ENCODE peak calls at places on chromosomes 13 and 19, in ten cellular contexts. One of them, this sample, is unnamed.
A peak's percentile ranks its signal among the peaks of the same experiment; 100 is the strongest.

GRCh38 chr13:90880790-90881189 is 466.7 kb upstream of the MIR17HG start:
- DNase-seq in adrenal gland: no peak
- DNase-seq in CD8-positive, alpha-beta T cell: no peak
- DNase-seq in epithelial cell of esophagus: no peak
- DNase-seq in stomach: no peak
- DNase-seq in lower leg skin: no peak
- DNase-seq in fibroblast of pulmonary artery: no peak
- DNase-seq in ascending aorta: no peak
- DNase-seq in HFF-Myc: no peak
- DNase-seq in heart left ventricle: no peak
- DNase-seq in this sample: no peak

GRCh38 chr13:44307844-44308243 is 65.8 kb upstream of the SERP2 start:
- DNase-seq in epithelial cell of esophagus: peak; percentile 44
- DNase-seq in CD8-positive, alpha-beta T cell: no peak
- DNase-seq in HFF-Myc: no peak
- DNase-seq in lower leg skin: no peak
- DNase-seq in stomach: peak; percentile 34
- DNase-seq in adrenal gland: no peak
- DNase-seq in fibroblast of pulmonary artery: no peak
- DNase-seq in heart left ventricle: no peak
- DNase-seq in ascending aorta: no peak
- DNase-seq in this sample: no peak

GRCh38 chr13:65497265-65497664 is 1732.9 kb downstream of the PCDH9 start:
- DNase-seq in epithelial cell of esophagus: peak; percentile 42
- DNase-seq in HFF-Myc: no peak
- DNase-seq in adrenal gland: no peak
- DNase-seq in lower leg skin: no peak
- DNase-seq in stomach: no peak
- DNase-seq in ascending aorta: no peak
- DNase-seq in fibroblast of pulmonary artery: peak; percentile 21
- DNase-seq in CD8-positive, alpha-beta T cell: no peak
- DNase-seq in heart left ventricle: no peak
- DNase-seq in this sample: no peak

GRCh38 chr19:1132625-1133383 is 29.0 kb downstream of the GPX4 start:
- DNase-seq in fibroblast of pulmonary artery: no peak
- DNase-seq in adrenal gland: peak; percentile 65
- DNase-seq in epithelial cell of esophagus: no peak
- DNase-seq in HFF-Myc: no peak
- DNase-seq in lower leg skin: no peak
- DNase-seq in ascending aorta: no peak
- DNase-seq in stomach: no peak
- DNase-seq in heart left ventricle: no peak
- DNase-seq in CD8-positive, alpha-beta T cell: peak; percentile 36
- DNase-seq in this sample: no peak

GRCh38 chr13:105462098-105462497 is 1073.4 kb downstream of the EFNB2 start:
- DNase-seq in CD8-positive, alpha-beta T cell: no peak
- DNase-seq in HFF-Myc: no peak
- DNase-seq in ascending aorta: no peak
- DNase-seq in epithelial cell of esophagus: peak; percentile 68
- DNase-seq in stomach: no peak
- DNase-seq in lower leg skin: no peak
- DNase-seq in heart left ventricle: no peak
- DNase-seq in fibroblast of pulmonary artery: no peak
- DNase-seq in adrenal gland: no peak
- DNase-seq in this sample: no peak

GRCh38 chr19:6260912-6261636 is 18.7 kb downstream of the MLLT1 start:
- DNase-seq in heart left ventricle: no peak
- DNase-seq in ascending aorta: no peak
- DNase-seq in adrenal gland: no peak
- DNase-seq in HFF-Myc: no peak
- DNase-seq in CD8-positive, alpha-beta T cell: peak; percentile 36
- DNase-seq in epithelial cell of esophagus: peak; percentile 35
- DNase-seq in stomach: peak; percentile 41
- DNase-seq in fibroblast of pulmonary artery: peak; percentile 30
- DNase-seq in lower leg skin: no peak
- DNase-seq in this sample: no peak

GRCh38 chr19:12952488-12953455 is 4.3 kb downstream of the GADD45GIP1 start:
- DNase-seq in stomach: no peak
- DNase-seq in CD8-positive, alpha-beta T cell: no peak
- DNase-seq in HFF-Myc: no peak
- DNase-seq in ascending aorta: no peak
- DNase-seq in fibroblast of pulmonary artery: peak; percentile 86
- DNase-seq in epithelial cell of esophagus: peak; percentile 59
- DNase-seq in lower leg skin: no peak
- DNase-seq in heart left ventricle: peak; percentile 61
- DNase-seq in adrenal gland: peak; percentile 64
- DNase-seq in this sample: no peak

GRCh38 chr13:42525035-42525504 is 48.9 kb upstream of the TNFSF11 start:
- DNase-seq in epithelial cell of esophagus: peak; percentile 71
- DNase-seq in heart left ventricle: no peak
- DNase-seq in CD8-positive, alpha-beta T cell: no peak
- DNase-seq in lower leg skin: no peak
- DNase-seq in HFF-Myc: peak; percentile 37
- DNase-seq in fibroblast of pulmonary artery: peak; percentile 79
- DNase-seq in adrenal gland: no peak
- DNase-seq in ascending aorta: no peak
- DNase-seq in stomach: no peak
- DNase-seq in this sample: no peak

GRCh38 chr13:110838867-110839538 is 75.9 kb downstream of the ANKRD10 start:
- DNase-seq in CD8-positive, alpha-beta T cell: no peak
- DNase-seq in adrenal gland: no peak
- DNase-seq in heart left ventricle: no peak
- DNase-seq in HFF-Myc: no peak
- DNase-seq in fibroblast of pulmonary artery: no peak
- DNase-seq in epithelial cell of esophagus: no peak
- DNase-seq in ascending aorta: no peak
- DNase-seq in stomach: no peak
- DNase-seq in lower leg skin: no peak
- DNase-seq in this sample: no peak

GRCh38 chr13:48708764-48709163 is 55.0 kb downstream of the CYSLTR2 start:
- DNase-seq in heart left ventricle: no peak
- DNase-seq in ascending aorta: no peak
- DNase-seq in stomach: no peak
- DNase-seq in lower leg skin: no peak
- DNase-seq in CD8-positive, alpha-beta T cell: no peak
- DNase-seq in fibroblast of pulmonary artery: no peak
- DNase-seq in HFF-Myc: no peak
- DNase-seq in adrenal gland: no peak
- DNase-seq in epithelial cell of esophagus: no peak
- DNase-seq in this sample: no peak

GRCh38 chr13:48709213-48709612 is 55.5 kb downstream of the CYSLTR2 start:
- DNase-seq in HFF-Myc: no peak
- DNase-seq in ascending aorta: no peak
- DNase-seq in CD8-positive, alpha-beta T cell: no peak
- DNase-seq in adrenal gland: no peak
- DNase-seq in stomach: no peak
- DNase-seq in fibroblast of pulmonary artery: no peak
- DNase-seq in lower leg skin: no peak
- DNase-seq in epithelial cell of esophagus: peak; percentile 89
- DNase-seq in heart left ventricle: no peak
- DNase-seq in this sample: no peak

GRCh38 chr13:48710160-48710559 is 56.4 kb downstream of the CYSLTR2 start:
- DNase-seq in fibroblast of pulmonary artery: no peak
- DNase-seq in CD8-positive, alpha-beta T cell: no peak
- DNase-seq in lower leg skin: no peak
- DNase-seq in stomach: no peak
- DNase-seq in heart left ventricle: no peak
- DNase-seq in HFF-Myc: no peak
- DNase-seq in ascending aorta: no peak
- DNase-seq in adrenal gland: no peak
- DNase-seq in epithelial cell of esophagus: no peak
- DNase-seq in this sample: no peak

GRCh38 chr13:48715977-48716376 is 62.2 kb downstream of the CYSLTR2 start:
- DNase-seq in lower leg skin: no peak
- DNase-seq in epithelial cell of esophagus: no peak
- DNase-seq in adrenal gland: no peak
- DNase-seq in HFF-Myc: no peak
- DNase-seq in fibroblast of pulmonary artery: no peak
- DNase-seq in ascending aorta: no peak
- DNase-seq in heart left ventricle: no peak
- DNase-seq in stomach: no peak
- DNase-seq in CD8-positive, alpha-beta T cell: no peak
- DNase-seq in this sample: no peak

DNA sequence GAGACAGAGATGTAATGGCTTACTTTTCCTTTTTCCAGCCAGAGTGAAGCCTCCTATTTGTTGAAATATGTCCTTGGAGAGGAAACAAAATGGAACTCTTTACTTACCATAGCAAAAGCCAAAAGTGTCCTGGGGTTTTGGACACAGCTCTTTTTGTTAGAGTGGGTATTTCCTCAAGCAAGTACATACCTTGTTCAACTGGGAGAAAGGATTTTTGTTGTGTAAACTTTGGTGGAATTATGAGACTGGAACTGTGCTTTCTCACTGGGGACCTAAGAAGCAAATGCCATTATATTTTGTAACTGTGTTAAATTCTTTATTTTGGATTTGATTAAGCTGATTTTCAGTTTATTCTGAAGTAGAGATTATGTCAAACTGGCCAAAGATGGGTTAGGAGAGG is 58.4 kb downstream of the CYSLTR2 start:
- DNase-seq in heart left ventricle: no peak
- DNase-seq in adrenal gland: no peak
- DNase-seq in fibroblast of pulmonary artery: no peak
- DNase-seq in ascending aorta: no peak
- DNase-seq in HFF-Myc: no peak
- DNase-seq in CD8-positive, alpha-beta T cell: no peak
- DNase-seq in epithelial cell of esophagus: no peak
- DNase-seq in stomach: no peak
- DNase-seq in lower leg skin: no peak
- DNase-seq in this sample: no peak
- TF ChIP-seq CTCF in heart left ventricle: no peak
- TF ChIP-seq CTCF in adrenal gland: no peak
- TF ChIP-seq CTCF in fibroblast of pulmonary artery: no peak
- TF ChIP-seq CTCF in ascending aorta: no peak
- TF ChIP-seq CTCF in HFF-Myc: no peak
- TF ChIP-seq CTCF in CD8-positive, alpha-beta T cell: no peak
- TF ChIP-seq CTCF in epithelial cell of esophagus: no peak
- TF ChIP-seq CTCF in stomach: no peak
- TF ChIP-seq CTCF in lower leg skin: no peak
- TF ChIP-seq CTCF in this sample: no peak

GRCh38 chr13:73874460-73874859 is 259.7 kb downstream of the KLF12 start:
- DNase-seq in epithelial cell of esophagus: no peak
- DNase-seq in heart left ventricle: no peak
- DNase-seq in ascending aorta: no peak
- DNase-seq in adrenal gland: no peak
- DNase-seq in CD8-positive, alpha-beta T cell: no peak
- DNase-seq in lower leg skin: no peak
- DNase-seq in fibroblast of pulmonary artery: no peak
- DNase-seq in stomach: no peak
- DNase-seq in HFF-Myc: no peak
- DNase-seq in this sample: no peak

GRCh38 chr13:73870036-73870741 is 264.0 kb downstream of the KLF12 start:
- DNase-seq in heart left ventricle: no peak
- DNase-seq in epithelial cell of esophagus: peak; percentile 51
- DNase-seq in CD8-positive, alpha-beta T cell: no peak
- DNase-seq in stomach: no peak
- DNase-seq in lower leg skin: no peak
- DNase-seq in fibroblast of pulmonary artery: peak; percentile 89
- DNase-seq in ascending aorta: no peak
- DNase-seq in HFF-Myc: no peak
- DNase-seq in adrenal gland: no peak
- DNase-seq in this sample: no peak

GRCh38 chr13:73872397-73872796 is 261.8 kb downstream of the KLF12 start:
- DNase-seq in epithelial cell of esophagus: peak; percentile 31
- DNase-seq in ascending aorta: no peak
- DNase-seq in heart left ventricle: no peak
- DNase-seq in stomach: no peak
- DNase-seq in HFF-Myc: no peak
- DNase-seq in adrenal gland: no peak
- DNase-seq in lower leg skin: no peak
- DNase-seq in fibroblast of pulmonary artery: no peak
- DNase-seq in CD8-positive, alpha-beta T cell: no peak
- DNase-seq in this sample: no peak

GRCh38 chr13:73876323-73876722 is 257.9 kb downstream of the KLF12 start:
- DNase-seq in heart left ventricle: no peak
- DNase-seq in HFF-Myc: no peak
- DNase-seq in lower leg skin: no peak
- DNase-seq in epithelial cell of esophagus: no peak
- DNase-seq in ascending aorta: no peak
- DNase-seq in CD8-positive, alpha-beta T cell: no peak
- DNase-seq in fibroblast of pulmonary artery: peak; percentile 13
- DNase-seq in adrenal gland: no peak
- DNase-seq in stomach: no peak
- DNase-seq in this sample: no peak

GRCh38 chr13:73870970-73871935 is 263.0 kb downstream of the KLF12 start:
- DNase-seq in lower leg skin: no peak
- DNase-seq in ascending aorta: no peak
- DNase-seq in CD8-positive, alpha-beta T cell: peak; percentile 35
- DNase-seq in heart left ventricle: peak; percentile 75
- DNase-seq in epithelial cell of esophagus: peak; percentile 18
- DNase-seq in HFF-Myc: no peak
- DNase-seq in adrenal gland: peak; percentile 18
- DNase-seq in stomach: no peak
- DNase-seq in fibroblast of pulmonary artery: peak; percentile 94
- DNase-seq in this sample: no peak
- H3K4me3 ChIP-seq in lower leg skin: no peak overlapping the region
- H3K4me3 ChIP-seq in ascending aorta: no peak overlapping the region
- H3K4me3 ChIP-seq in CD8-positive, alpha-beta T cell: no peak overlapping the region
- H3K4me3 ChIP-seq in heart left ventricle: no peak overlapping the region
- H3K4me3 ChIP-seq in epithelial cell of esophagus: no peak overlapping the region
- H3K4me3 ChIP-seq in HFF-Myc: no peak overlapping the region
- H3K4me3 ChIP-seq in adrenal gland: no peak overlapping the region
- H3K4me3 ChIP-seq in stomach: no peak overlapping the region
- H3K4me3 ChIP-seq in fibroblast of pulmonary artery: peak overlapping the region; percentile 42
- H3K4me3 ChIP-seq in this sample: no peak overlapping the region

GRCh38 chr19:49664171-49665070 is 1.2 kb downstream of the IRF3 start:
- DNase-seq in lower leg skin: peak; percentile 87
- DNase-seq in heart left ventricle: peak; percentile 87
- DNase-seq in adrenal gland: peak; percentile 91
- DNase-seq in stomach: peak; percentile 93
- DNase-seq in ascending aorta: no peak
- DNase-seq in fibroblast of pulmonary artery: peak; percentile 78
- DNase-seq in HFF-Myc: no peak
- DNase-seq in CD8-positive, alpha-beta T cell: peak; percentile 92
- DNase-seq in epithelial cell of esophagus: peak; percentile 96
- DNase-seq in this sample: no peak
- TF ChIP-seq CTCF in lower leg skin: no peak
- TF ChIP-seq CTCF in heart left ventricle: peak; percentile 13
- TF ChIP-seq CTCF in adrenal gland: peak; percentile 26
- TF ChIP-seq CTCF in stomach: peak; percentile 15
- TF ChIP-seq CTCF in ascending aorta: peak; percentile 12
- TF ChIP-seq CTCF in fibroblast of pulmonary artery: no peak
- TF ChIP-seq CTCF in HFF-Myc: no peak
- TF ChIP-seq CTCF in CD8-positive, alpha-beta T cell: peak; percentile 23
- TF ChIP-seq CTCF in epithelial cell of esophagus: peak; percentile 27
- TF ChIP-seq CTCF in this sample: no peak

DNA sequence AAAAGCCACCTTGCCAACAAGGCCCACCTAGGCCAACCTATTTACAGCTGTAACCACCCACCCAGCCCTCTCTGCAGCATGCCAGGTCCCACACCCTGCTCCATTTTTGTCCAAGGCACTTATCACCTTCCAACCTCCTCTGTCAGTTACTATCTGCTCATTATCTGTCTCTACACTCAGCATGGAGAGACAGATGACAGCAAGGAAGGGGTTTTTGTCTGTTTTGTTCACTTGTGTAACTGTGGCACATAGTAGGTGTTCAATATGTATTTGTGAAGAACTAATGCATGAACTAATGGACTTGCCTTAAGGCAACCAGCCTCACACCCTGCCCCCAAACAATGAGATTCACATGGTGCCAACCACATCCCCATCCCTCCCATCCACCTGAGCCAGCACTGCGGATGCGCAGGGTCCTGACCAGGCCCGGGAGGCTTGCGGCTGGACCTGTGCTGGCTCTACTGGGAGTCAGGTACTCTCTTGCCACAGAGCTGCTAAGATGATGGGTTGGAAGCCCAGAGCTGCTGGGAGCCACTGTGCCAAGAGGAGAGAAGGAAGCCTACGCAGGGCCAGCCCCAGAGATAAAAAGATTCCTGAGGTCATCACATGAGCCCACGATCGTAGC is 17.2 kb downstream of the DEDD2 start:
- DNase-seq in HFF-Myc: no peak
- DNase-seq in lower leg skin: no peak
- DNase-seq in adrenal gland: peak; percentile 11
- DNase-seq in ascending aorta: no peak
- DNase-seq in CD8-positive, alpha-beta T cell: no peak
- DNase-seq in epithelial cell of esophagus: no peak
- DNase-seq in fibroblast of pulmonary artery: no peak
- DNase-seq in heart left ventricle: no peak
- DNase-seq in stomach: no peak
- DNase-seq in this sample: no peak
- H3K4me3 ChIP-seq in HFF-Myc: no peak overlapping the region
- H3K4me3 ChIP-seq in lower leg skin: no peak overlapping the region
- H3K4me3 ChIP-seq in adrenal gland: no peak overlapping the region
- H3K4me3 ChIP-seq in ascending aorta: no peak overlapping the region
- H3K4me3 ChIP-seq in CD8-positive, alpha-beta T cell: peak overlapping the region; percentile 59
- H3K4me3 ChIP-seq in epithelial cell of esophagus: no peak overlapping the region
- H3K4me3 ChIP-seq in fibroblast of pulmonary artery: no peak overlapping the region
- H3K4me3 ChIP-seq in heart left ventricle: no peak overlapping the region
- H3K4me3 ChIP-seq in stomach: no peak overlapping the region
- H3K4me3 ChIP-seq in this sample: peak overlapping the region; percentile 36